ENCODE peak calls at places on chromosome 22, in eight cellular contexts. S is stomach, K is transverse colon, Q is breast epithelium, G is ovary, A is IMR-90, E is HCT116, J is Peyer's patch. M is an unnamed sample.

GRCh38 chr22:49540571-49541450 is 286.9 kb downstream of the BRD1 start:
- DNase-seq in S (no peak), K (peak), Q (no peak), G (no peak), A (no peak), E (no peak), J (peak), M (no peak)

GRCh38 chr22:26597026-26597425 is 7.1 kb upstream of the TPST2 start:
- DNase-seq in S (no peak), K (no peak), Q (no peak), G (no peak), A (no peak), E (no peak), J (no peak), M (no peak)

GRCh38 chr22:50118557-50119168 is 28.9 kb downstream of the MOV10L1 start:
- DNase-seq in S (no peak), K (peak), Q (no peak), G (peak), A (peak), E (no peak), J (no peak), M (no peak)

GRCh38 chr22:28029201-28029948 is 110.3 kb upstream of the PITPNB start:
- DNase-seq in S (peak), K (peak), Q (peak), G (no peak), A (peak), E (no peak), J (peak), M (peak)

GRCh38 chr22:20246368-20247009 is 21.6 kb downstream of the RTN4R start:
- DNase-seq in S (no peak), K (no peak), Q (no peak), G (no peak), A (no peak), E (no peak), J (no peak), M (no peak)

GRCh38 chr22:45101828-45102227 is 61.9 kb upstream of the NUP50 start:
- DNase-seq in S (peak), K (peak), Q (no peak), G (peak), A (peak), E (no peak), J (no peak), M (no peak)

GRCh38 chr22:31943206-31943975 is 944 bp upstream of the YWHAH start:
- DNase-seq in S (no peak), K (no peak), Q (no peak), G (no peak), A (no peak), E (no peak), J (no peak), M (no peak)

GRCh38 chr22:23823331-23823791 is 15.4 kb downstream of the DERL3 start:
- DNase-seq in S (no peak), K (no peak), Q (peak), G (no peak), A (no peak), E (no peak), J (peak), M (no peak)

GRCh38 chr22:32823024-32823730 is 21.7 kb downstream of the TIMP3 start:
- DNase-seq in S (peak), K (peak), Q (no peak), G (no peak), A (peak), E (peak), J (no peak), M (no peak)

GRCh38 chr22:39727541-39727940 is 157.0 kb downstream of the CACNA1I start:
- DNase-seq in S (no peak), K (no peak), Q (no peak), G (no peak), A (peak), E (no peak), J (peak), M (no peak)

GRCh38 chr22:35627267-35628041 is 10.3 kb upstream of the MB start:
- DNase-seq in S (peak), K (peak), Q (peak), G (peak), A (peak), E (peak), J (peak), M (peak)

GRCh38 chr22:19079691-19080090 is 42.5 kb downstream of the DGCR2 start:
- DNase-seq in S (no peak), K (no peak), Q (no peak), G (no peak), A (no peak), E (no peak), J (no peak), M (no peak)

GRCh38 chr22:22944268-22944985 is 56.8 kb downstream of the IGLL5 start:
- DNase-seq in S (peak), K (peak), Q (peak), G (no peak), A (no peak), E (no peak), J (peak), M (no peak)

GRCh38 chr22:20567993-20568417 is 60.6 kb downstream of the MED15 start:
- DNase-seq in S (no peak), K (no peak), Q (no peak), G (no peak), A (peak), E (peak), J (peak), M (no peak)

GRCh38 chr22:20526628-20527355 is 19.4 kb downstream of the MED15 start:
- DNase-seq in S (no peak), K (no peak), Q (no peak), G (no peak), A (peak), E (no peak), J (no peak), M (no peak)

GRCh38 chr22:35604671-35605457 is 12.3 kb downstream of the MB start:
- DNase-seq in S (no peak), K (no peak), Q (no peak), G (no peak), A (no peak), E (no peak), J (no peak), M (no peak)

GRCh38 chr22:27518583-27519437 is 282.7 kb downstream of the MN1 start:
- DNase-seq in S (no peak), K (no peak), Q (no peak), G (no peak), A (peak), E (no peak), J (no peak), M (no peak)

GRCh38 chr22:18156878-18157713 is 7.1 kb downstream of the USP18 start:
- DNase-seq in S (peak), K (peak), Q (peak), G (peak), A (peak), E (peak), J (peak), M (peak)

GRCh38 chr22:50314455-50315288 is 7.2 kb upstream of the PLXNB2 start:
- DNase-seq in S (peak), K (peak), Q (no peak), G (no peak), A (no peak), E (no peak), J (peak), M (no peak)

GRCh38 chr22:32475428-32476010 is 908 bp downstream of the FBXO7 start:
- DNase-seq in S (peak), K (peak), Q (peak), G (peak), A (no peak), E (peak), J (peak), M (peak)

GRCh38 chr22:28514314-28514713 is 165.3 kb downstream of the TTC28 start:
- DNase-seq in S (no peak), K (no peak), Q (no peak), G (no peak), A (no peak), E (no peak), J (no peak), M (no peak)

GRCh38 chr22:46050451-46050845 is 73.5 kb upstream of the WNT7B start:
- DNase-seq in S (no peak), K (peak), Q (no peak), G (no peak), A (no peak), E (no peak), J (peak), M (peak)

GRCh38 chr22:20174785-20175596 is 24.1 kb upstream of the CCDC188 start:
- DNase-seq in S (no peak), K (no peak), Q (no peak), G (no peak), A (peak), E (no peak), J (no peak), M (no peak)

GRCh38 chr22:39526736-39527171 is 5.8 kb downstream of the RPS19BP1 start:
- DNase-seq in S (no peak), K (no peak), Q (no peak), G (no peak), A (no peak), E (no peak), J (no peak), M (no peak)

GRCh38 chr22:39227542-39228272 is 17.1 kb downstream of the PDGFB start:
- DNase-seq in S (no peak), K (no peak), Q (no peak), G (no peak), A (no peak), E (no peak), J (no peak), M (no peak)

GRCh38 chr22:19930537-19931486 is 10.8 kb upstream of the COMT start:
- DNase-seq in S (no peak), K (no peak), Q (no peak), G (no peak), A (peak), E (no peak), J (no peak), M (no peak)

GRCh38 chr22:33299245-33299956 is 241.2 kb upstream of the SYN3 start:
- DNase-seq in S (no peak), K (no peak), Q (no peak), G (no peak), A (no peak), E (no peak), J (no peak), M (no peak)

GRCh38 chr22:50179937-50180726 is 5.6 kb upstream of the TRABD start:
- DNase-seq in S (no peak), K (peak), Q (no peak), G (no peak), A (no peak), E (no peak), J (no peak), M (no peak)

GRCh38 chr22:19928207-19928606 is 13.4 kb upstream of the COMT start:
- DNase-seq in S (no peak), K (no peak), Q (no peak), G (no peak), A (no peak), E (no peak), J (no peak), M (no peak)

GRCh38 chr22:35392357-35392756 is 7.6 kb upstream of the MCM5 start:
- DNase-seq in S (no peak), K (peak), Q (no peak), G (no peak), A (no peak), E (no peak), J (peak), M (no peak)

GRCh38 chr22:29334696-29335344 is 19.3 kb upstream of the RASL10A start:
- DNase-seq in S (no peak), K (no peak), Q (no peak), G (no peak), A (no peak), E (no peak), J (no peak), M (no peak)

GRCh38 chr22:50313600-50313999 is 6.2 kb upstream of the PLXNB2 start:
- DNase-seq in S (no peak), K (no peak), Q (no peak), G (no peak), A (no peak), E (no peak), J (no peak), M (no peak)

GRCh38 chr22:26689553-26690301 is 32.3 kb downstream of the MIAT start:
- DNase-seq in S (no peak), K (no peak), Q (no peak), G (no peak), A (no peak), E (no peak), J (no peak), M (no peak)

GRCh38 chr22:50201191-50202129 is 649 bp downstream of the SELENOO start:
- DNase-seq in S (peak), K (no peak), Q (no peak), G (no peak), A (no peak), E (no peak), J (peak), M (no peak)

GRCh38 chr22:39223091-39223710 is 21.6 kb downstream of the PDGFB start:
- DNase-seq in S (no peak), K (no peak), Q (peak), G (no peak), A (no peak), E (no peak), J (no peak), M (no peak)

GRCh38 chr22:45905924-45906865 is 70.8 kb downstream of the WNT7B start:
- DNase-seq in S (no peak), K (no peak), Q (no peak), G (no peak), A (peak), E (no peak), J (no peak), M (no peak)

GRCh38 chr22:36453855-36454378 is 27.5 kb downstream of the TXN2 start:
- DNase-seq in S (no peak), K (no peak), Q (no peak), G (no peak), A (no peak), E (no peak), J (no peak), M (no peak)

GRCh38 chr22:30038219-30038618 is 42.0 kb upstream of the HORMAD2 start:
- DNase-seq in S (peak), K (no peak), Q (peak), G (no peak), A (peak), E (no peak), J (no peak), M (no peak)

GRCh38 chr22:47775686-47776085 is 1013.2 kb downstream of the TBC1D22A start:
- DNase-seq in S (no peak), K (no peak), Q (no peak), G (no peak), A (no peak), E (no peak), J (no peak), M (no peak)

GRCh38 chr22:47778160-47778658 is 1015.8 kb downstream of the TBC1D22A start:
- DNase-seq in S (no peak), K (no peak), Q (no peak), G (no peak), A (no peak), E (no peak), J (no peak), M (no peak)

GRCh38 chr22:47775191-47775590 is 1012.7 kb downstream of the TBC1D22A start:
- DNase-seq in S (no peak), K (no peak), Q (no peak), G (no peak), A (no peak), E (no peak), J (no peak), M (no peak)

GRCh38 chr22:47777426-47777825 is 1015.0 kb downstream of the TBC1D22A start:
- DNase-seq in S (no peak), K (no peak), Q (no peak), G (no peak), A (no peak), E (no peak), J (no peak), M (no peak)

GRCh38 chr22:47776329-47776728 is 1013.9 kb downstream of the TBC1D22A start:
- DNase-seq in S (no peak), K (no peak), Q (no peak), G (no peak), A (no peak), E (no peak), J (no peak), M (no peak)
- TF ChIP-seq CTCF in S (no peak), K (no peak), Q (no peak), G (no peak), A (no peak), E (no peak), J (no peak), M (no peak)

GRCh38 chr22:37563153-37564081 is 3.1 kb downstream of the CDC42EP1 start:
- DNase-seq in S (peak), K (peak), Q (peak), G (peak), A (peak), E (peak), J (no peak), M (peak)
- TF ChIP-seq POLR2A in S (no peak), K (no peak), Q (no peak), G (no peak), A (no peak), E (no peak), J (no peak), M (no peak)

GRCh38 chr22:43827926-43828710 is 16.0 kb upstream of the EFCAB6 start:
- DNase-seq in S (peak), K (no peak), Q (no peak), G (no peak), A (no peak), E (no peak), J (peak), M (no peak)

GRCh38 chr22:43826142-43827093 is 14.3 kb upstream of the EFCAB6 start:
- DNase-seq in S (peak), K (no peak), Q (no peak), G (no peak), A (peak), E (no peak), J (no peak), M (no peak)

GRCh38 chr22:43825651-43826050 is 13.5 kb upstream of the EFCAB6 start:
- DNase-seq in S (peak), K (no peak), Q (no peak), G (no peak), A (no peak), E (no peak), J (no peak), M (no peak)

GRCh38 chr22:43828711-43829447 is 16.8 kb upstream of the EFCAB6 start:
- DNase-seq in S (no peak), K (no peak), Q (no peak), G (peak), A (peak), E (no peak), J (peak), M (peak)

GRCh38 chr22:43827336-43827735 is 15.2 kb upstream of the EFCAB6 start:
- DNase-seq in S (no peak), K (no peak), Q (no peak), G (no peak), A (no peak), E (no peak), J (no peak), M (no peak)
- H3K27ac ChIP-seq in S (peak), K (peak), Q (no peak), G (no peak), A (no peak), E (no peak), J (no peak), M (no peak)

GRCh38 chr22:37930270-37930951 is 23.0 kb downstream of the C22orf23 start:
- DNase-seq in S (no peak), K (no peak), Q (no peak), G (no peak), A (peak), E (no peak), J (no peak), M (no peak)
- TF ChIP-seq CTCF in S (peak), K (peak), Q (no peak), G (no peak), A (peak), E (peak), J (no peak), M (no peak)

M was measured in gastrocnemius medialis.